ENCODE peak calls at places on chromosomes 12 and 14, in nine cellular contexts. N, F, R, T, E, W, K, G and Q are unnamed samples.

GRCh38 chr14:50864237-50864636 is 7.6 kb upstream of the ABHD12B start:
- DNase-seq in G (no peak), K (no peak), T (no peak), W (no peak), E (no peak), R (no peak), F (no peak), N (no peak), Q (no peak)

GRCh38 chr12:52207895-52208294 is 16.1 kb upstream of the KRT80 start:
- DNase-seq in R (no peak), N (no peak), K (peak), T (peak), F (no peak), W (peak), E (no peak), G (no peak), Q (no peak)

GRCh38 chr14:101859538-101859902 is 98.0 kb downstream of the PPP2R5C start:
- DNase-seq in R (no peak), G (no peak), N (no peak), K (no peak), W (no peak), F (no peak), E (no peak), T (no peak), Q (no peak)

GRCh38 chr12:48000878-48001321 is 3.4 kb downstream of the COL2A1 start:
- DNase-seq in F (peak), T (no peak), K (no peak), G (peak), R (no peak), E (no peak), W (peak), N (no peak), Q (no peak)

GRCh38 chr12:1660304-1661187 is 30.3 kb upstream of the ADIPOR2 start:
- DNase-seq in T (peak), E (peak), K (peak), R (no peak), W (no peak), G (no peak), N (peak), F (no peak), Q (no peak)

GRCh38 chr14:93970589-93970966 is 5.8 kb downstream of the ASB2 start:
- DNase-seq in R (peak), W (peak), G (no peak), T (no peak), E (no peak), K (no peak), F (peak), N (peak), Q (no peak)

GRCh38 chr12:132133952-132134652 is 10.0 kb downstream of the DDX51 start:
- DNase-seq in G (no peak), E (no peak), W (peak), R (no peak), T (no peak), K (no peak), F (peak), N (no peak), Q (no peak)

GRCh38 chr12:26493656-26494055 is 298.3 kb downstream of the SSPN start:
- DNase-seq in W (no peak), R (no peak), E (no peak), T (no peak), K (no peak), F (no peak), G (no peak), N (no peak), Q (no peak)

GRCh38 chr14:88934231-88934898 is 109.9 kb downstream of the TTC8 start:
- DNase-seq in T (no peak), N (no peak), R (no peak), E (no peak), F (no peak), K (no peak), W (no peak), G (peak), Q (no peak)